ENCODE peak calls at places on chromosomes 12 and 14, in five cellular contexts. One of them, this sample, is unnamed.

GRCh38 chr12:130405332-130405731 is 67.6 kb downstream of the PIWIL1 start:
- DNase-seq in IMR-90: no peak
- DNase-seq in heart left ventricle: no peak
- DNase-seq in tibial artery: no peak
- DNase-seq in colonic mucosa: no peak
- DNase-seq in this sample: no peak

GRCh38 chr12:106058256-106059182 is 80.2 kb downstream of the NUAK1 start:
- DNase-seq in tibial artery: no peak
- DNase-seq in colonic mucosa: no peak
- DNase-seq in heart left ventricle: no peak
- DNase-seq in IMR-90: peak; percentile 71
- DNase-seq in this sample: peak; percentile 19

GRCh38 chr14:74465335-74465734 is 27.8 kb downstream of the NPC2 start:
- DNase-seq in tibial artery: no peak
- DNase-seq in IMR-90: no peak
- DNase-seq in heart left ventricle: no peak
- DNase-seq in colonic mucosa: no peak
- DNase-seq in this sample: no peak

GRCh38 chr12:51200806-51201205 is 17.1 kb downstream of the POU6F1 start:
- DNase-seq in IMR-90: peak; percentile 14
- DNase-seq in tibial artery: no peak
- DNase-seq in heart left ventricle: no peak
- DNase-seq in colonic mucosa: no peak
- DNase-seq in this sample: no peak

GRCh38 chr12:1473418-1473817 is 121.0 kb downstream of the FBXL14 start:
- DNase-seq in colonic mucosa: no peak
- DNase-seq in tibial artery: no peak
- DNase-seq in IMR-90: no peak
- DNase-seq in heart left ventricle: no peak
- DNase-seq in this sample: peak; percentile 60

GRCh38 chr14:79781882-79782281 is 429.4 kb downstream of the DIO2 start:
- DNase-seq in colonic mucosa: no peak
- DNase-seq in heart left ventricle: no peak
- DNase-seq in IMR-90: peak; percentile 70
- DNase-seq in tibial artery: no peak
- DNase-seq in this sample: no peak

GRCh38 chr12:93245543-93245942 is 132.2 kb upstream of the NUDT4 start:
- DNase-seq in IMR-90: no peak
- DNase-seq in tibial artery: no peak
- DNase-seq in colonic mucosa: no peak
- DNase-seq in heart left ventricle: no peak
- DNase-seq in this sample: no peak

GRCh38 chr14:46747253-46747652 is 95.7 kb upstream of the RPL10L start:
- DNase-seq in IMR-90: no peak
- DNase-seq in colonic mucosa: no peak
- DNase-seq in tibial artery: no peak
- DNase-seq in heart left ventricle: no peak
- DNase-seq in this sample: no peak

GRCh38 chr12:24421759-24422158 is 472.3 kb upstream of the SOX5 start:
- DNase-seq in heart left ventricle: no peak
- DNase-seq in IMR-90: no peak
- DNase-seq in tibial artery: no peak
- DNase-seq in colonic mucosa: no peak
- DNase-seq in this sample: no peak

GRCh38 chr14:57833304-57833703 is 32.6 kb downstream of the SLC35F4 start:
- DNase-seq in heart left ventricle: no peak
- DNase-seq in IMR-90: peak; percentile 88
- DNase-seq in colonic mucosa: no peak
- DNase-seq in tibial artery: peak; percentile 64
- DNase-seq in this sample: no peak

GRCh38 chr14:90530523-90530922 is 133.7 kb downstream of the CALM1 start:
- DNase-seq in heart left ventricle: no peak
- DNase-seq in IMR-90: no peak
- DNase-seq in tibial artery: no peak
- DNase-seq in colonic mucosa: no peak
- DNase-seq in this sample: no peak

GRCh38 chr12:26857465-26858176 is 24.6 kb upstream of the ITPR2 start:
- DNase-seq in IMR-90: no peak
- DNase-seq in tibial artery: no peak
- DNase-seq in colonic mucosa: no peak
- DNase-seq in heart left ventricle: no peak
- DNase-seq in this sample: no peak

GRCh38 chr12:41437578-41437977 is 249.5 kb downstream of the PDZRN4 start:
- DNase-seq in colonic mucosa: no peak
- DNase-seq in tibial artery: no peak
- DNase-seq in heart left ventricle: no peak
- DNase-seq in IMR-90: no peak
- DNase-seq in this sample: no peak

GRCh38 chr12:67274186-67274585 is 5.0 kb downstream of the CAND1 start:
- DNase-seq in IMR-90: no peak
- DNase-seq in colonic mucosa: no peak
- DNase-seq in heart left ventricle: no peak
- DNase-seq in tibial artery: no peak
- DNase-seq in this sample: no peak

GRCh38 chr12:123388218-123388947 is 4.5 kb downstream of the KMT5A start:
- DNase-seq in colonic mucosa: peak; percentile 81
- DNase-seq in heart left ventricle: peak; percentile 88
- DNase-seq in IMR-90: peak; percentile 52
- DNase-seq in tibial artery: peak; percentile 72
- DNase-seq in this sample: peak; percentile 65

GRCh38 chr12:110966081-110966760 is 45.8 kb upstream of the MYL2 start:
- DNase-seq in heart left ventricle: no peak
- DNase-seq in colonic mucosa: no peak
- DNase-seq in IMR-90: no peak
- DNase-seq in tibial artery: no peak
- DNase-seq in this sample: no peak

GRCh38 chr12:18141583-18141982 is 51.6 kb upstream of the RERGL start:
- DNase-seq in tibial artery: no peak
- DNase-seq in heart left ventricle: no peak
- DNase-seq in colonic mucosa: no peak
- DNase-seq in IMR-90: no peak
- DNase-seq in this sample: peak; percentile 17

GRCh38 chr12:65121049-65121955 is at the start of gene WIF1:
- DNase-seq in colonic mucosa: no peak
- DNase-seq in heart left ventricle: no peak
- DNase-seq in IMR-90: no peak
- DNase-seq in tibial artery: no peak
- DNase-seq in this sample: no peak

GRCh38 chr12:78938341-78939084 is 73.9 kb downstream of the SYT1 start:
- DNase-seq in heart left ventricle: no peak
- DNase-seq in IMR-90: no peak
- DNase-seq in tibial artery: no peak
- DNase-seq in colonic mucosa: no peak
- DNase-seq in this sample: no peak

GRCh38 chr12:76183459-76184186 is 99.1 kb upstream of the NAP1L1 start:
- DNase-seq in colonic mucosa: no peak
- DNase-seq in heart left ventricle: no peak
- DNase-seq in tibial artery: no peak
- DNase-seq in IMR-90: peak; percentile 99
- DNase-seq in this sample: peak; percentile 54

GRCh38 chr12:24015771-24016170 is 66.3 kb upstream of the SOX5 start:
- DNase-seq in IMR-90: no peak
- DNase-seq in tibial artery: no peak
- DNase-seq in heart left ventricle: no peak
- DNase-seq in colonic mucosa: no peak
- DNase-seq in this sample: no peak

GRCh38 chr12:63302269-63302940 is 151.4 kb upstream of the AVPR1A start:
- DNase-seq in tibial artery: no peak
- DNase-seq in IMR-90: no peak
- DNase-seq in colonic mucosa: no peak
- DNase-seq in heart left ventricle: no peak
- DNase-seq in this sample: no peak

GRCh38 chr12:98373982-98374381 is 141.4 kb upstream of the TMPO start:
- DNase-seq in colonic mucosa: no peak
- DNase-seq in tibial artery: no peak
- DNase-seq in IMR-90: no peak
- DNase-seq in heart left ventricle: no peak
- DNase-seq in this sample: peak; percentile 86

GRCh38 chr14:102498005-102498677 is 11.4 kb downstream of the ANKRD9 start:
- DNase-seq in colonic mucosa: no peak
- DNase-seq in IMR-90: no peak
- DNase-seq in tibial artery: no peak
- DNase-seq in heart left ventricle: no peak
- DNase-seq in this sample: no peak

GRCh38 chr14:95313246-95313645 is 6.5 kb downstream of the CLMN start:
- DNase-seq in colonic mucosa: no peak
- DNase-seq in tibial artery: no peak
- DNase-seq in heart left ventricle: no peak
- DNase-seq in IMR-90: no peak
- DNase-seq in this sample: no peak

GRCh38 chr14:95313707-95314106 is 6.0 kb downstream of the CLMN start:
- DNase-seq in tibial artery: peak; percentile 84
- DNase-seq in colonic mucosa: peak; percentile 82
- DNase-seq in heart left ventricle: peak; percentile 32
- DNase-seq in IMR-90: peak; percentile 34
- DNase-seq in this sample: no peak

GRCh38 chr14:95309261-95310051 is 10.3 kb downstream of the CLMN start:
- DNase-seq in colonic mucosa: no peak
- DNase-seq in tibial artery: no peak
- DNase-seq in heart left ventricle: no peak
- DNase-seq in IMR-90: no peak
- DNase-seq in this sample: peak; percentile 34

GRCh38 chr14:95310635-95311380 is 8.9 kb downstream of the CLMN start:
- DNase-seq in colonic mucosa: no peak
- DNase-seq in heart left ventricle: no peak
- DNase-seq in tibial artery: no peak
- DNase-seq in IMR-90: no peak
- DNase-seq in this sample: no peak

GRCh38 chr14:95311752-95312151 is 8.0 kb downstream of the CLMN start:
- DNase-seq in colonic mucosa: no peak
- DNase-seq in heart left ventricle: no peak
- DNase-seq in IMR-90: no peak
- DNase-seq in tibial artery: no peak
- DNase-seq in this sample: no peak
- H3K27ac ChIP-seq in colonic mucosa: no peak overlapping the region
- H3K27ac ChIP-seq in heart left ventricle: no peak overlapping the region
- H3K27ac ChIP-seq in IMR-90: no peak overlapping the region
- H3K27ac ChIP-seq in tibial artery: no peak overlapping the region
- H3K27ac ChIP-seq in this sample: no peak overlapping the region

GRCh38 chr14:26204362-26204953 is 393.4 kb downstream of the NOVA1 start:
- DNase-seq in colonic mucosa: no peak
- DNase-seq in IMR-90: no peak
- DNase-seq in tibial artery: no peak
- DNase-seq in heart left ventricle: no peak
- DNase-seq in this sample: no peak
- H3K9me3 ChIP-seq in colonic mucosa: no peaks in the 10 kb centered on the region
- H3K9me3 ChIP-seq in IMR-90: no peaks in the 10 kb centered on the region
- H3K9me3 ChIP-seq in tibial artery: no peaks in the 10 kb centered on the region
- H3K9me3 ChIP-seq in heart left ventricle: no peaks in the 10 kb centered on the region
- H3K9me3 ChIP-seq in this sample: no peaks in the 10 kb centered on the region

DNA sequence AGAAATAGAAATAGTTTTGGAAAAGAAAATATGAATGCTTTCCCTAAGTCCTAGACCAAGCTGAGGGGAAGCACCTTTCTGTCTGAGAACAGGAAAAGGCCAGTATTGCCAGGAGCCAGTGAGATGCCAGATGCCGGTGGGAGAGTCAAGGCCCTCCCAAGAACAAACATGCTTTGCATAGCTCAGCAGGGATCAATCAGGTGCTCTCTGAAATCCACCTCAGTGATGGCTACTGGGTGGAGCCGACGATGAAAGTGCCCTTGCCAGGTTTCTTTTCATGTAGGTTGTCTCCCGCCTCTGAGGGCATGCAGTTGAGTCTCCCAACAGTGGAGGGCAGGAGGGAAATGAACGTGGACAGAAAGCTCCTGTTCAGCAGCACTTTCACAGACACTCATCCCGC is 28.3 kb downstream of the DEGS2 start:
- DNase-seq in tibial artery: no peak
- DNase-seq in IMR-90: no peak
- DNase-seq in heart left ventricle: no peak
- DNase-seq in colonic mucosa: peak; percentile 57
- DNase-seq in this sample: no peak
- H3K27ac ChIP-seq in tibial artery: no peak overlapping the region
- H3K27ac ChIP-seq in IMR-90: no peak overlapping the region
- H3K27ac ChIP-seq in heart left ventricle: no peak overlapping the region
- H3K27ac ChIP-seq in colonic mucosa: peak overlapping the region; percentile 14
- H3K27ac ChIP-seq in this sample: no peak overlapping the region

GRCh38 chr14:87489196-87489819 is 503.7 kb downstream of the GALC start:
- DNase-seq in heart left ventricle: no peak
- DNase-seq in tibial artery: no peak
- DNase-seq in colonic mucosa: no peak
- DNase-seq in IMR-90: peak; percentile 8
- DNase-seq in this sample: no peak

DNA sequence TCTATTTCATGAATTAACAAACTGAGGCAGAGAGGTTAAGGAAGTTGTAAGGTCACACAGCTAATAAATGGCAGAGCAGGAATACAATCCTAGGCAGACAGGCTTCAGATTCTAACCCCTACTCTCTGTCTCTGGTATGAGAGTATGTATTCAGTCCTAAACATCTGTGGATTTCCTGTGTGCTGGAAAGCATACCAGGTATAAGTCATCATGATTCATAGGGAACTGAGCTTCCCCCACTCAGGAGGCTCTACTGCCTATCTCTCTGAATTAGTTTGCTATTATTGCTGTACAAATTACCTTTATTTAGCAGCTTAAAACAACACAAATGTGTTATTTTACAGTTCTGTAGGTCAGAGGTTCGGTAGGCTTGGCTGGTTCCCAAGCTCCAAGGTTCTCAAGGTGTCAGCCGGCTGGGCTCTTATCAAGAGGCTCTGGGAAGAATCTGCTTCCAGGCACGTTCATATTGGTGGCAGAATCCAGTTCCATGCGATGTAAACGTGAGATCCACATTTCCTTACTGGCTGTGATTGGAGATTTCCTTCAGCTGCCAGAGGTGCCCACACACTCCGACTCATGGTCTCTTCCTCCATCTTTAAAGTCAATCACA is 509.2 kb downstream of the GALC start:
- DNase-seq in heart left ventricle: no peak
- DNase-seq in IMR-90: peak; percentile 63
- DNase-seq in tibial artery: no peak
- DNase-seq in colonic mucosa: no peak
- DNase-seq in this sample: no peak
- H3K9me3 ChIP-seq in heart left ventricle: no peaks in the 10 kb centered on the region
- H3K9me3 ChIP-seq in IMR-90: no peaks in the 10 kb centered on the region
- H3K9me3 ChIP-seq in tibial artery: no peaks in the 10 kb centered on the region
- H3K9me3 ChIP-seq in colonic mucosa: no peaks in the 10 kb centered on the region
- H3K9me3 ChIP-seq in this sample: no peaks in the 10 kb centered on the region

GRCh38 chr14:92209141-92209540 is 87.4 kb downstream of the CPSF2 start:
- DNase-seq in tibial artery: no peak
- DNase-seq in colonic mucosa: no peak
- DNase-seq in heart left ventricle: no peak
- DNase-seq in IMR-90: no peak
- DNase-seq in this sample: no peak
- H3K27ac ChIP-seq in tibial artery: peak overlapping the region; percentile 71
- H3K27ac ChIP-seq in colonic mucosa: no peak overlapping the region
- H3K27ac ChIP-seq in heart left ventricle: no peak overlapping the region
- H3K27ac ChIP-seq in IMR-90: no peak overlapping the region
- H3K27ac ChIP-seq in this sample: no peak overlapping the region

DNA sequence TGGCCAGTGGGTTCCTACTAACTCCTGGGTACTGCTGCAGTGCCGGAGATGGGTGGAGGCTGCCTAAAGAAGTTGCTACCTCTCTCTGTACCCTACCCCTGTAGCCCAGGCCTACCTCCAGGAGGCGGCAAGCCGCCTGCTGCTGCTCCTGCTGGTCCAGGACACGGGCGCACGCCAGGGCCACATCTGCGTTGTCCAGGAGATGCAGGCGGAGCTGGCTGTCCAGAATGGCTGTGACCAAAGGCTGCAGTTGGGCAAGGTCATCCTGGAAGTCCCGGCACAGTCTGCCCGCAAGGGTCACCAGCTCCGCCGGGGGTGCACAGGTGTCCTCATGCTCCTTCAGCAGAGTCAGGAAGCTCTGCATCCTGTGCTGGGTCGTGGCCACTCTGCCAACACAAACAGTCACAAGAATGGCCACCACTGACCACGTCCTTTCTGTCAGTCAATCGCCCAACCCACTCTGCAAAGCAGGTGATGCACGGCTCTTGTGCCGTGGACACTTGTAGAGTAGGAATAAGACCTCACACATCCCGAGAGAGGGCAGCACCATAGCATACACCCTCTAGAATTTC is 1.6 kb downstream of the ANHX start:
- DNase-seq in colonic mucosa: no peak
- DNase-seq in tibial artery: no peak
- DNase-seq in IMR-90: no peak
- DNase-seq in heart left ventricle: no peak
- DNase-seq in this sample: no peak
- H3K9me3 ChIP-seq in colonic mucosa: no peaks in the 10 kb centered on the region
- H3K9me3 ChIP-seq in tibial artery: no peaks in the 10 kb centered on the region
- H3K9me3 ChIP-seq in IMR-90: peaks cover 58% of the 10 kb centered on the region
- H3K9me3 ChIP-seq in heart left ventricle: peaks cover 22% of the 10 kb centered on the region
- H3K9me3 ChIP-seq in this sample: no peaks in the 10 kb centered on the region